ENCODE peak calls at places on chromosomes 11 and 22, in nine cellular contexts. One of them, this sample, is unnamed.

GRCh38 chr11:16252373-16252772 is 104.0 kb downstream of the SOX6 start:
- DNase-seq in hepatocyte: peak
- DNase-seq in right atrium auricular region: no peak
- DNase-seq in psoas muscle: no peak
- DNase-seq in CD8-positive, alpha-beta T cell: no peak
- DNase-seq in mesothelial cell of epicardium: no peak
- DNase-seq in cardiac fibroblast: peak
- DNase-seq in OCI-LY7: no peak
- DNase-seq in cardiac muscle cell: peak
- DNase-seq in this sample: no peak

GRCh38 chr11:113113801-113114451 is 152.7 kb downstream of the NCAM1 start:
- DNase-seq in hepatocyte: no peak
- DNase-seq in right atrium auricular region: no peak
- DNase-seq in psoas muscle: no peak
- DNase-seq in CD8-positive, alpha-beta T cell: no peak
- DNase-seq in mesothelial cell of epicardium: no peak
- DNase-seq in cardiac fibroblast: no peak
- DNase-seq in OCI-LY7: no peak
- DNase-seq in cardiac muscle cell: no peak
- DNase-seq in this sample: no peak

GRCh38 chr22:30279389-30279788 is 9.9 kb downstream of the CASTOR1 start:
- DNase-seq in hepatocyte: no peak
- DNase-seq in right atrium auricular region: no peak
- DNase-seq in psoas muscle: peak
- DNase-seq in CD8-positive, alpha-beta T cell: no peak
- DNase-seq in mesothelial cell of epicardium: no peak
- DNase-seq in cardiac fibroblast: no peak
- DNase-seq in OCI-LY7: no peak
- DNase-seq in cardiac muscle cell: no peak
- DNase-seq in this sample: no peak

GRCh38 chr11:115659061-115659963 is 155.1 kb upstream of the CADM1 start:
- DNase-seq in hepatocyte: peak
- DNase-seq in right atrium auricular region: no peak
- DNase-seq in psoas muscle: peak
- DNase-seq in CD8-positive, alpha-beta T cell: no peak
- DNase-seq in mesothelial cell of epicardium: peak
- DNase-seq in cardiac fibroblast: no peak
- DNase-seq in OCI-LY7: no peak
- DNase-seq in cardiac muscle cell: peak
- DNase-seq in this sample: no peak

GRCh38 chr11:58133329-58134076 is 8.2 kb upstream of the OR9I1 start:
- DNase-seq in hepatocyte: peak
- DNase-seq in right atrium auricular region: no peak
- DNase-seq in psoas muscle: no peak
- DNase-seq in CD8-positive, alpha-beta T cell: no peak
- DNase-seq in mesothelial cell of epicardium: no peak
- DNase-seq in cardiac fibroblast: no peak
- DNase-seq in OCI-LY7: no peak
- DNase-seq in cardiac muscle cell: no peak
- DNase-seq in this sample: no peak

GRCh38 chr11:14334893-14335292 is 24.1 kb downstream of the RRAS2 start:
- DNase-seq in hepatocyte: no peak
- DNase-seq in right atrium auricular region: no peak
- DNase-seq in psoas muscle: no peak
- DNase-seq in CD8-positive, alpha-beta T cell: no peak
- DNase-seq in mesothelial cell of epicardium: no peak
- DNase-seq in cardiac fibroblast: no peak
- DNase-seq in OCI-LY7: no peak
- DNase-seq in cardiac muscle cell: no peak
- DNase-seq in this sample: no peak

GRCh38 chr11:128469220-128469619 is 118.1 kb downstream of the ETS1 start:
- DNase-seq in hepatocyte: no peak
- DNase-seq in right atrium auricular region: no peak
- DNase-seq in psoas muscle: no peak
- DNase-seq in CD8-positive, alpha-beta T cell: no peak
- DNase-seq in mesothelial cell of epicardium: no peak
- DNase-seq in cardiac fibroblast: no peak
- DNase-seq in OCI-LY7: peak
- DNase-seq in cardiac muscle cell: no peak
- DNase-seq in this sample: no peak

GRCh38 chr22:17369553-17370035 is 334 bp downstream of the CECR2 start:
- DNase-seq in hepatocyte: peak
- DNase-seq in right atrium auricular region: no peak
- DNase-seq in psoas muscle: peak
- DNase-seq in CD8-positive, alpha-beta T cell: no peak
- DNase-seq in mesothelial cell of epicardium: peak
- DNase-seq in cardiac fibroblast: peak
- DNase-seq in OCI-LY7: peak
- DNase-seq in cardiac muscle cell: peak
- DNase-seq in this sample: no peak

GRCh38 chr22:41344189-41344788 is 37.5 kb upstream of the TEF start:
- DNase-seq in hepatocyte: no peak
- DNase-seq in right atrium auricular region: no peak
- DNase-seq in psoas muscle: no peak
- DNase-seq in CD8-positive, alpha-beta T cell: no peak
- DNase-seq in mesothelial cell of epicardium: no peak
- DNase-seq in cardiac fibroblast: no peak
- DNase-seq in OCI-LY7: no peak
- DNase-seq in cardiac muscle cell: no peak
- DNase-seq in this sample: no peak

GRCh38 chr22:47021371-47022074 is 259.1 kb downstream of the TBC1D22A start:
- DNase-seq in hepatocyte: no peak
- DNase-seq in right atrium auricular region: no peak
- DNase-seq in psoas muscle: no peak
- DNase-seq in CD8-positive, alpha-beta T cell: no peak
- DNase-seq in mesothelial cell of epicardium: no peak
- DNase-seq in cardiac fibroblast: no peak
- DNase-seq in OCI-LY7: no peak
- DNase-seq in cardiac muscle cell: no peak
- DNase-seq in this sample: no peak

GRCh38 chr11:86660011-86660595 is 12.3 kb downstream of the ME3 start:
- DNase-seq in hepatocyte: no peak
- DNase-seq in right atrium auricular region: no peak
- DNase-seq in psoas muscle: no peak
- DNase-seq in CD8-positive, alpha-beta T cell: no peak
- DNase-seq in mesothelial cell of epicardium: no peak
- DNase-seq in cardiac fibroblast: peak
- DNase-seq in OCI-LY7: no peak
- DNase-seq in cardiac muscle cell: no peak
- DNase-seq in this sample: no peak

DNA sequence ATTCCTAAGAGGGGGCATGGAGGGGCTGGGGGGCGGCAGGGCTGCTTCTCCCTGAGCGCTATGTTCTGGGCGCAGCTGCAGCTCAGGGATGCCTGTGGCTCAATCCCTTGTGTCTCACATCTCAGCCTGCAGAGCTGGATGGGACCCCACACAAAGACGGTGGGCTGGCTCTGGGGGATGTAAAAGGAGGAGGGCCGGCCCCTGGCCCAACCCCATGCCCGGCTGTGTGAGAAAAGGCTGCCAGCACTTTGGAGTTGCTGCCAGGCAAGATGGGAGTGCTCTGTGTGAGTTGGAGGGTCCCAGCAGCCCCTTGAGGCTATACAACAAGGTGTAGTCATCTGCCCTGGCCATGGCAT is 1.2 kb upstream of the TBX10 start:
- DNase-seq in hepatocyte: no peak
- DNase-seq in right atrium auricular region: no peak
- DNase-seq in psoas muscle: no peak
- DNase-seq in CD8-positive, alpha-beta T cell: no peak
- DNase-seq in mesothelial cell of epicardium: no peak
- DNase-seq in cardiac fibroblast: no peak
- DNase-seq in OCI-LY7: no peak
- DNase-seq in cardiac muscle cell: no peak
- DNase-seq in this sample: no peak
- TF ChIP-seq CTCF in hepatocyte: no peak
- TF ChIP-seq CTCF in right atrium auricular region: no peak
- TF ChIP-seq CTCF in psoas muscle: no peak
- TF ChIP-seq CTCF in CD8-positive, alpha-beta T cell: no peak
- TF ChIP-seq CTCF in mesothelial cell of epicardium: no peak
- TF ChIP-seq CTCF in cardiac fibroblast: no peak
- TF ChIP-seq CTCF in OCI-LY7: no peak
- TF ChIP-seq CTCF in cardiac muscle cell: no peak
- TF ChIP-seq CTCF in this sample: no peak

DNA sequence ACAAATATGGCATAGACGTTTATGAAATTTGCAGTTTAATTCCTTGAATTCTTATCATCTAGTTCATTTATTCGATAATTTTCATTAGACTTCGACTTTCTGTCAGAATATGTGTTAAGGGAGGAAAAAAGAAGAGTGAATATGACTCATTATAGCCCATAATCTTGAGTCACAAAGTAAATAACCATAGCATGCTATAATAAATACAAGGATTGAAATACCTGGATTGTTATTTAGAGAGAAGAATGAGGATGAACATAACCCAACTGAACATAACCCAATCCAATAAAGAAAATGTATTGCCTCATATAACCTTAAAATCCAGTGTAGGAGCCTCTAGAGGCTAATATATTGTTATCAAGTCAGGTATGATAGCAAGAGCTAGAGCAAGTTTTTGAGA is 1858.3 kb upstream of the RAG2 start:
- DNase-seq in hepatocyte: no peak
- DNase-seq in right atrium auricular region: no peak
- DNase-seq in psoas muscle: no peak
- DNase-seq in CD8-positive, alpha-beta T cell: no peak
- DNase-seq in mesothelial cell of epicardium: no peak
- DNase-seq in cardiac fibroblast: peak
- DNase-seq in OCI-LY7: no peak
- DNase-seq in cardiac muscle cell: no peak
- DNase-seq in this sample: no peak
- TF ChIP-seq CTCF in hepatocyte: no peak
- TF ChIP-seq CTCF in right atrium auricular region: no peak
- TF ChIP-seq CTCF in psoas muscle: no peak
- TF ChIP-seq CTCF in CD8-positive, alpha-beta T cell: no peak
- TF ChIP-seq CTCF in mesothelial cell of epicardium: no peak
- TF ChIP-seq CTCF in cardiac fibroblast: no peak
- TF ChIP-seq CTCF in OCI-LY7: no peak
- TF ChIP-seq CTCF in cardiac muscle cell: no peak
- TF ChIP-seq CTCF in this sample: no peak

GRCh38 chr11:34519595-34520235 is 6.1 kb upstream of the ELF5 start:
- DNase-seq in hepatocyte: no peak
- DNase-seq in right atrium auricular region: no peak
- DNase-seq in psoas muscle: no peak
- DNase-seq in CD8-positive, alpha-beta T cell: no peak
- DNase-seq in mesothelial cell of epicardium: no peak
- DNase-seq in cardiac fibroblast: no peak
- DNase-seq in OCI-LY7: no peak
- DNase-seq in cardiac muscle cell: no peak
- DNase-seq in this sample: no peak
- TF ChIP-seq CTCF in hepatocyte: no peak
- TF ChIP-seq CTCF in right atrium auricular region: no peak
- TF ChIP-seq CTCF in psoas muscle: no peak
- TF ChIP-seq CTCF in CD8-positive, alpha-beta T cell: no peak
- TF ChIP-seq CTCF in mesothelial cell of epicardium: no peak
- TF ChIP-seq CTCF in cardiac fibroblast: no peak
- TF ChIP-seq CTCF in OCI-LY7: no peak
- TF ChIP-seq CTCF in cardiac muscle cell: no peak
- TF ChIP-seq CTCF in this sample: no peak

GRCh38 chr11:101894505-101894904 is 20.3 kb upstream of the CEP126 start:
- DNase-seq in hepatocyte: no peak
- DNase-seq in right atrium auricular region: no peak
- DNase-seq in psoas muscle: no peak
- DNase-seq in CD8-positive, alpha-beta T cell: no peak
- DNase-seq in mesothelial cell of epicardium: no peak
- DNase-seq in cardiac fibroblast: no peak
- DNase-seq in OCI-LY7: no peak
- DNase-seq in cardiac muscle cell: no peak
- DNase-seq in this sample: no peak
- TF ChIP-seq CTCF in hepatocyte: no peak
- TF ChIP-seq CTCF in right atrium auricular region: no peak
- TF ChIP-seq CTCF in psoas muscle: no peak
- TF ChIP-seq CTCF in CD8-positive, alpha-beta T cell: no peak
- TF ChIP-seq CTCF in mesothelial cell of epicardium: no peak
- TF ChIP-seq CTCF in cardiac fibroblast: no peak
- TF ChIP-seq CTCF in OCI-LY7: no peak
- TF ChIP-seq CTCF in cardiac muscle cell: no peak
- TF ChIP-seq CTCF in this sample: no peak

DNA sequence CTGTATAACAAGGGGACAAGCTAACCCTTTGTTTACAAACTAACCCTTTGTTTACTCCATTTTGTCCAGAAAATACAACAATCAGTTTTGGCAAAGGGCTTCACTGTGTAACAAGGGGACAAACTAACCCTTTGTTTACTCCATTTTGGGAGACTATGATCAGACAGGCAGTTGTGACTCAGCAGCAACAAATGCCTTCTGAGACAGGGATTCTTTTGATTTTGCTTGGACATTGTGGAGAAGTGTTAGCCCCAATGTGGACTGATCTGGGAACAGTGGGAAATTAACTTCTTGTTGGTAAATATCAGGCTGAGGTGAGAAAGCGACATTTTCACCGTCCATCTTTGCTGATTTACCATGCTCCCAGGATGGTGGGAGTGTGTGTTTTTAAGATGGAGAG is 983 bp downstream of the EHF start:
- DNase-seq in hepatocyte: no peak
- DNase-seq in right atrium auricular region: no peak
- DNase-seq in psoas muscle: no peak
- DNase-seq in CD8-positive, alpha-beta T cell: no peak
- DNase-seq in mesothelial cell of epicardium: no peak
- DNase-seq in cardiac fibroblast: peak
- DNase-seq in OCI-LY7: no peak
- DNase-seq in cardiac muscle cell: no peak
- DNase-seq in this sample: no peak
- TF ChIP-seq CTCF in hepatocyte: no peak
- TF ChIP-seq CTCF in right atrium auricular region: no peak
- TF ChIP-seq CTCF in psoas muscle: no peak
- TF ChIP-seq CTCF in CD8-positive, alpha-beta T cell: no peak
- TF ChIP-seq CTCF in mesothelial cell of epicardium: no peak
- TF ChIP-seq CTCF in cardiac fibroblast: no peak
- TF ChIP-seq CTCF in OCI-LY7: no peak
- TF ChIP-seq CTCF in cardiac muscle cell: no peak
- TF ChIP-seq CTCF in this sample: no peak

GRCh38 chr11:44177905-44178304 is 82.4 kb downstream of the EXT2 start:
- DNase-seq in hepatocyte: no peak
- DNase-seq in right atrium auricular region: no peak
- DNase-seq in psoas muscle: no peak
- DNase-seq in CD8-positive, alpha-beta T cell: no peak
- DNase-seq in mesothelial cell of epicardium: no peak
- DNase-seq in cardiac fibroblast: no peak
- DNase-seq in OCI-LY7: no peak
- DNase-seq in cardiac muscle cell: no peak
- DNase-seq in this sample: no peak

GRCh38 chr11:44179173-44179572 is 83.7 kb downstream of the EXT2 start:
- DNase-seq in hepatocyte: no peak
- DNase-seq in right atrium auricular region: no peak
- DNase-seq in psoas muscle: no peak
- DNase-seq in CD8-positive, alpha-beta T cell: no peak
- DNase-seq in mesothelial cell of epicardium: no peak
- DNase-seq in cardiac fibroblast: no peak
- DNase-seq in OCI-LY7: no peak
- DNase-seq in cardiac muscle cell: no peak
- DNase-seq in this sample: no peak

GRCh38 chr11:44176541-44177213 is 81.2 kb downstream of the EXT2 start:
- DNase-seq in hepatocyte: no peak
- DNase-seq in right atrium auricular region: no peak
- DNase-seq in psoas muscle: no peak
- DNase-seq in CD8-positive, alpha-beta T cell: no peak
- DNase-seq in mesothelial cell of epicardium: no peak
- DNase-seq in cardiac fibroblast: no peak
- DNase-seq in OCI-LY7: no peak
- DNase-seq in cardiac muscle cell: no peak
- DNase-seq in this sample: no peak

GRCh38 chr11:44180107-44180506 is 84.6 kb downstream of the EXT2 start:
- DNase-seq in hepatocyte: no peak
- DNase-seq in right atrium auricular region: no peak
- DNase-seq in psoas muscle: no peak
- DNase-seq in CD8-positive, alpha-beta T cell: no peak
- DNase-seq in mesothelial cell of epicardium: no peak
- DNase-seq in cardiac fibroblast: no peak
- DNase-seq in OCI-LY7: no peak
- DNase-seq in cardiac muscle cell: no peak
- DNase-seq in this sample: no peak

GRCh38 chr11:44178381-44178780 is 82.9 kb downstream of the EXT2 start:
- DNase-seq in hepatocyte: peak
- DNase-seq in right atrium auricular region: no peak
- DNase-seq in psoas muscle: no peak
- DNase-seq in CD8-positive, alpha-beta T cell: no peak
- DNase-seq in mesothelial cell of epicardium: no peak
- DNase-seq in cardiac fibroblast: peak
- DNase-seq in OCI-LY7: no peak
- DNase-seq in cardiac muscle cell: peak
- DNase-seq in this sample: no peak
- TF ChIP-seq CTCF in hepatocyte: peak
- TF ChIP-seq CTCF in right atrium auricular region: no peak
- TF ChIP-seq CTCF in psoas muscle: peak
- TF ChIP-seq CTCF in CD8-positive, alpha-beta T cell: no peak
- TF ChIP-seq CTCF in mesothelial cell of epicardium: no peak
- TF ChIP-seq CTCF in cardiac fibroblast: peak
- TF ChIP-seq CTCF in OCI-LY7: no peak
- TF ChIP-seq CTCF in cardiac muscle cell: peak
- TF ChIP-seq CTCF in this sample: no peak